ENCODE peak calls at places on chromosomes 4 and X, in four cellular contexts. O is neural crest cell, I is heart right ventricle, R is pancreas. L is an unnamed sample.

GRCh38 chr4:94766856-94767255 is 9.1 kb downstream of the BMPR1B start:
- DNase-seq in I (no peak), R (no peak), O (no peak), L (no peak)

GRCh38 chr4:5381981-5382441 is 326.3 kb downstream of the EVC2 start:
- DNase-seq in O (no peak), I (no peak), R (no peak), L (no peak)

GRCh38 chr4:149765630-149766029 is 50.0 kb downstream of the IQCM start:
- DNase-seq in I (no peak), O (no peak), R (no peak), L (no peak)

GRCh38 chr4:2301806-2302205 is 39.9 kb upstream of the MXD4 start:
- DNase-seq in O (no peak), I (no peak), R (no peak), L (no peak)

GRCh38 chrX:107706309-107706708 is 69.3 kb downstream of the TSC22D3 start:
- DNase-seq in O (no peak), I (no peak), R (no peak), L (no peak)

GRCh38 chr4:147160908-147161513 is 215.3 kb upstream of the TTC29 start:
- DNase-seq in O (no peak), I (peak), R (no peak), L (no peak)

GRCh38 chrX:131671714-131672113 is 127.8 kb downstream of the OR13H1 start:
- DNase-seq in O (no peak), I (no peak), R (no peak), L (no peak)

GRCh38 chr4:19577121-19577520 is 674.6 kb upstream of the SLIT2 start:
- DNase-seq in I (no peak), R (no peak), O (no peak), L (no peak)

GRCh38 chr4:4960574-4960973 is 58.7 kb downstream of the CYTL1 start:
- DNase-seq in O (no peak), I (no peak), R (no peak), L (no peak)

GRCh38 chr4:17939061-17939460 is 82.5 kb downstream of the LCORL start:
- DNase-seq in O (no peak), R (no peak), I (no peak), L (no peak)

GRCh38 chrX:10221651-10222050 is 64.9 kb downstream of the CLCN4 start:
- DNase-seq in R (no peak), I (no peak), O (no peak), L (no peak)

GRCh38 chr4:48329976-48330375 is 11.4 kb upstream of the SLAIN2 start:
- DNase-seq in R (no peak), O (no peak), I (no peak), L (no peak)

GRCh38 chrX:2691543-2692220 is 587 bp downstream of the CD99 start:
- DNase-seq in I (peak), O (peak), R (no peak), L (no peak)

GRCh38 chrX:11929476-11929875 is 171.4 kb downstream of the MSL3 start:
- DNase-seq in O (no peak), R (no peak), I (no peak), L (no peak)

GRCh38 chr4:156778606-156779005 is 193.0 kb downstream of the PDGFC start:
- DNase-seq in R (no peak), O (no peak), I (no peak), L (no peak)

GRCh38 chr4:5378002-5378401 is 326.7 kb downstream of the STK32B start:
- DNase-seq in I (no peak), R (no peak), O (peak), L (no peak)

GRCh38 chrX:74318672-74319071 is 14.7 kb downstream of the ZCCHC13 start:
- DNase-seq in R (no peak), O (no peak), I (no peak), L (no peak)

GRCh38 chr4:145938618-145939177 is at the start of gene ZNF827:
- DNase-seq in O (peak), I (peak), R (peak), L (no peak)

GRCh38 chrX:134137353-134137752 is 99.6 kb upstream of the CCDC160 start:
- DNase-seq in R (no peak), I (no peak), O (no peak), L (no peak)

GRCh38 chr4:149605601-149606378 is 209.9 kb downstream of the IQCM start:
- DNase-seq in I (no peak), R (no peak), O (no peak), L (no peak)

GRCh38 chr4:54677853-54678650 is 20.3 kb downstream of the KIT start:
- DNase-seq in I (no peak), R (no peak), O (no peak), L (no peak)

GRCh38 chr4:54678826-54679225 is 21.1 kb downstream of the KIT start:
- DNase-seq in O (no peak), R (no peak), I (no peak), L (no peak)

GRCh38 chr4:54676062-54676461 is 18.3 kb downstream of the KIT start:
- DNase-seq in R (no peak), O (no peak), I (no peak), L (no peak)

GRCh38 chr4:54677416-54677815 is 19.7 kb downstream of the KIT start:
- DNase-seq in R (no peak), O (no peak), I (no peak), L (no peak)
- TF ChIP-seq CTCF in R (no peak), O (no peak), I (no peak), L (no peak)

GRCh38 chr4:87216469-87216868 is 3.9 kb downstream of the KLHL8 start:
- DNase-seq in O (no peak), R (no peak), I (no peak), L (no peak)

GRCh38 chr4:87224036-87224923 is 3.9 kb upstream of the KLHL8 start:
- DNase-seq in R (no peak), O (no peak), I (no peak), L (no peak)

GRCh38 chr4:87220094-87220831 is at the start of gene KLHL8:
- DNase-seq in R (peak), I (peak), O (peak), L (peak)

GRCh38 chr4:87219648-87220093 is 747 bp downstream of the KLHL8 start:
- DNase-seq in R (peak), O (peak), I (peak), L (no peak)
- TF ChIP-seq CTCF in R (no peak), O (peak), I (no peak), L (no peak)

DNA sequence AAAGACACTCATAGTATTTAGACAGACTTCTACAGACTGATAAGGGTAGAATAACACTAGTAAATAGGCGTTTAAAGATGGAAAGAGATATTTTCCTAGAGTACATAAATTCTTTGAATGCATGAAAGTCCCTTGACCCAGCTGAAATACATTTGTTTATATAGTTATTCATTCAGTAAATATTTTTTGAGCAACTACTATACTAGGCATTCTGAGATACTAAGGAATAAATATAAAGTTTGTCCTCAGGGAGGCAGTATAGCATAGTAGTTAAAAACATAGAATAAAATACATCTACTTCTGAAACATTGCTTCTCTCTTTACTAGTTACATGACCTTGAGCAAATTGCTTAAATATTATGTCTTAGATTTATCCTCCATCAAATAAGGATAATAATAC is 27.4 kb downstream of the HMGN5 start:
- DNase-seq in O (no peak), I (no peak), R (no peak), L (no peak)
- TF ChIP-seq CTCF in O (peak), I (peak), R (no peak), L (peak)

GRCh38 chr4:164935363-164935762 is 42.1 kb downstream of the TRIM61 start:
- DNase-seq in R (no peak), O (no peak), I (no peak), L (no peak)
- TF ChIP-seq CTCF in R (no peak), O (peak), I (no peak), L (peak)

DNA sequence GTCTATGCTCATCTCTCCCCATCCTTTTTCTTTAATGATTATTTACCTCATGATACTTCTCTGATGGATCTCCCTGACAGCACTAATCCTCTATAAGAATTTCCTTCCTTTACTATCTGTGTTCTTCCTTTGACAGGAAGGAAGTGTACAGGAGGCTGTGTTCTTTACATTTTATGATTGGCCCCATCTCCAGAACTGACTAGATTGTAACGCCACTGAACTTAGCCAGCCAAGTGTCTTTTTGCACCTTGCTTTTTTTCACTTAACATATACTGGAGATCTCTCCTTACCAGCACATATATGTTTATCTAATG is 3.9 kb upstream of the WWC2 start:
- DNase-seq in I (no peak), O (no peak), R (no peak), L (no peak)
- TF ChIP-seq CTCF in I (no peak), O (no peak), R (no peak), L (no peak)